ENCODE peak calls at places on chromosome 15, in eight cellular contexts. One of them, this sample, is unnamed. For H3K4me1, the result is how much of the 10 kb centered on the place peaks cover.

GRCh38 chr15:90033006-90033405 is 31.9 kb downstream of the ZNF710 start:
- DNase-seq in spleen: peak
- DNase-seq in upper lobe of left lung: peak
- DNase-seq in GM23338: no peak
- DNase-seq in suprapubic skin: no peak
- DNase-seq in endothelial cell of umbilical vein: no peak
- DNase-seq in HCT116: no peak
- DNase-seq in Panc1: no peak
- DNase-seq in this sample: peak

GRCh38 chr15:99916668-99917223 is 183.5 kb upstream of the LYSMD4 start:
- DNase-seq in GM23338: no peak
- DNase-seq in upper lobe of left lung: no peak
- DNase-seq in Panc1: no peak
- DNase-seq in spleen: no peak
- DNase-seq in HCT116: no peak
- DNase-seq in endothelial cell of umbilical vein: no peak
- DNase-seq in suprapubic skin: no peak
- DNase-seq in this sample: no peak

GRCh38 chr15:66617137-66618090 is 51.6 kb upstream of the LCTL start:
- DNase-seq in upper lobe of left lung: peak
- DNase-seq in HCT116: no peak
- DNase-seq in endothelial cell of umbilical vein: peak
- DNase-seq in spleen: peak
- DNase-seq in GM23338: peak
- DNase-seq in Panc1: no peak
- DNase-seq in suprapubic skin: no peak
- DNase-seq in this sample: peak

GRCh38 chr15:101381671-101382212 is 86.7 kb upstream of the SNRPA1 start:
- DNase-seq in upper lobe of left lung: no peak
- DNase-seq in GM23338: no peak
- DNase-seq in Panc1: no peak
- DNase-seq in endothelial cell of umbilical vein: no peak
- DNase-seq in HCT116: no peak
- DNase-seq in suprapubic skin: no peak
- DNase-seq in spleen: peak
- DNase-seq in this sample: no peak

GRCh38 chr15:60396100-60396499 is 1.7 kb downstream of the ANXA2 start:
- DNase-seq in spleen: no peak
- DNase-seq in suprapubic skin: no peak
- DNase-seq in upper lobe of left lung: peak
- DNase-seq in GM23338: peak
- DNase-seq in HCT116: no peak
- DNase-seq in Panc1: no peak
- DNase-seq in endothelial cell of umbilical vein: no peak
- DNase-seq in this sample: no peak

GRCh38 chr15:57323299-57323805 is 53.0 kb upstream of the CGNL1 start:
- DNase-seq in HCT116: no peak
- DNase-seq in suprapubic skin: no peak
- DNase-seq in GM23338: no peak
- DNase-seq in endothelial cell of umbilical vein: no peak
- DNase-seq in spleen: no peak
- DNase-seq in Panc1: no peak
- DNase-seq in upper lobe of left lung: no peak
- DNase-seq in this sample: no peak

GRCh38 chr15:98674336-98674735 is 26.0 kb downstream of the IGF1R start:
- DNase-seq in Panc1: no peak
- DNase-seq in GM23338: no peak
- DNase-seq in spleen: no peak
- DNase-seq in endothelial cell of umbilical vein: peak
- DNase-seq in HCT116: no peak
- DNase-seq in suprapubic skin: no peak
- DNase-seq in upper lobe of left lung: no peak
- DNase-seq in this sample: no peak

GRCh38 chr15:72118400-72118978 is at the start of gene SENP8:
- DNase-seq in endothelial cell of umbilical vein: no peak
- DNase-seq in HCT116: no peak
- DNase-seq in GM23338: peak
- DNase-seq in Panc1: no peak
- DNase-seq in spleen: no peak
- DNase-seq in upper lobe of left lung: no peak
- DNase-seq in suprapubic skin: peak
- DNase-seq in this sample: no peak

GRCh38 chr15:31412824-31413223 is 86.2 kb downstream of the KLF13 start:
- DNase-seq in GM23338: no peak
- DNase-seq in Panc1: no peak
- DNase-seq in upper lobe of left lung: no peak
- DNase-seq in HCT116: no peak
- DNase-seq in suprapubic skin: no peak
- DNase-seq in endothelial cell of umbilical vein: no peak
- DNase-seq in spleen: no peak
- DNase-seq in this sample: no peak

GRCh38 chr15:98778263-98778959 is 130.1 kb downstream of the IGF1R start:
- DNase-seq in HCT116: no peak
- DNase-seq in suprapubic skin: no peak
- DNase-seq in Panc1: no peak
- DNase-seq in upper lobe of left lung: no peak
- DNase-seq in GM23338: no peak
- DNase-seq in endothelial cell of umbilical vein: no peak
- DNase-seq in spleen: no peak
- DNase-seq in this sample: no peak

DNA sequence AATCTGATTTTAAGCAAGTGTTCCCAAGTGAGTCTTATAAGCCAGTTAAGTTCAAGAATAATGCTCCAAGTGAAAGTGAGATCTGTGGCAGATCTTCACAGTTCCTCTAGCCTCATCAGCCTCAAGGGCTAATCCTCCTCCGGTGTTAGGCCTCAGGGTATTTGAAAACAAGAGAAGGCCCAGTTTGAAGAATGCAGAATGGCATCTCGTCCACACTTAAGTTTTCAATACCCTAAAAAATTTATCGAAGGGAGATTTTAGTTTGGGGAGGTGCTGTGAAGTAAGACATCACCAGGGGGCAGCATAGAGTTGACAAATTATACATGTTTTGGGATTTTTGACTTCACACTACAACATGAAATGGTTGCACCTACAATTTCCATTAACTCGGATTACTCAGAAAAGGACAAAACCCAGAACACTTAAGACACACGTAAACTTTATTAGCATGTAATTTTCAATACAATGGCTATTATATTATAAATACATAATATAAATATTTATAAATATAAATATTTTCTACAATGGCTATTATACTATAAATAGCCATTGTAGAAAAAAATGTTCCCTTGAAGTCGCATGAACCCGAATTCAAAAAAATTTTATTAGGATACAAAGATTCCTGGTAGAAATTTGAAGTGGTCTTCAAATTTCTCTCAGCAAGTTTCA is 2.3 kb upstream of the TMEM266 start:
- DNase-seq in HCT116: no peak
- DNase-seq in spleen: no peak
- DNase-seq in suprapubic skin: no peak
- DNase-seq in GM23338: peak
- DNase-seq in Panc1: no peak
- DNase-seq in endothelial cell of umbilical vein: peak
- DNase-seq in upper lobe of left lung: no peak
- DNase-seq in this sample: no peak
- H3K4me3 ChIP-seq in HCT116: peak
- H3K4me3 ChIP-seq in spleen: no peak
- H3K4me3 ChIP-seq in suprapubic skin: no peak
- H3K4me3 ChIP-seq in GM23338: no peak
- H3K4me3 ChIP-seq in Panc1: peak
- H3K4me3 ChIP-seq in endothelial cell of umbilical vein: no peak
- H3K4me3 ChIP-seq in upper lobe of left lung: no peak
- H3K4me3 ChIP-seq in this sample: no peak

DNA sequence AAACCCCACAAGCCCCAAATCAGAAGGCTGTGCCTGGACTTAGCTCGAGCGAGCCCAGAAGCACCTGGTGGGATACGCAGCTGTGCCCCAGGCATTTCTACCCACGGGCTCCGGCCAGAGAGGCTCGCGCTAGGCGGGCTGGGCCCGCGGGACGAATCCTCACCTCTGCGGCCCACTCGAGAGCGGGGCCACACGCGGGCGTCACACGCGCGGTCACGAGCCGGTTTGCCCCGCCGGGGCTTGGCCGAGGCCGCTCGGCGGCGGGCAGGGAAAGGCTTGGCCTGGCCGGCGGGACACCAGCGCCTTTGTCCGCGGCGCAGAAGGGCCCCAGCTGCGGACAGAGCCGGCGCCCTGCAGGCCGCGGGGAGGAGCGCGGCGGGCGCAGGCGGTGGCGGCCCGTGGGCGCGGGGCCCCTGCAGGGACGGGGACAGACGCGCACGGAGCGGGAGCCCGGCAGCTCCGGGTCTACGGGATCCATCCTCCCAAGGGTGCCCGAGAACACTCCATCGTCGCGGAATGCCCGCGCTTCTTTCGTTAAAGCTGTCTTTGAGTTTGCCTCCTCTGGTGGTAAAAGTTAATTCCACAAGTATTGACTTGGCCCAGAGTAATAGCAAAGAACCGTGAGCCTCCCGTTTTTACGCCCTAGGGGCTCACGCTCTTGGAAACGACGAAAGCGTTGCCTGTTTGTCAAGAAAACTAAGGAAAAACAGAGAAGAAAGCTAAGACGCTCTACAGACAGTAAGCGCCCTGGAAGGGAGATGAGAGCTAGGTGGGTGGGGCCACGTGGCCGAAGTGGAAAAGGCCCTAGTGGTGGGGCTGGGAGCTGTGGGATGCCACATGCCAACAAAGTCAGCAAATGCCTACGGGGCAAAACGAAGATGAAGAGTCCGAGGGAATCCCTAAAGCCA is 26.4 kb downstream of the TYRO3 start:
- DNase-seq in HCT116: no peak
- DNase-seq in GM23338: peak
- DNase-seq in spleen: peak
- DNase-seq in suprapubic skin: no peak
- DNase-seq in upper lobe of left lung: peak
- DNase-seq in endothelial cell of umbilical vein: peak
- DNase-seq in Panc1: peak
- DNase-seq in this sample: no peak
- TF ChIP-seq POLR2AphosphoS5 in HCT116: no peak
- TF ChIP-seq POLR2AphosphoS5 in GM23338: no peak
- TF ChIP-seq POLR2AphosphoS5 in spleen: peak
- TF ChIP-seq POLR2AphosphoS5 in suprapubic skin: no peak
- TF ChIP-seq POLR2AphosphoS5 in upper lobe of left lung: no peak
- TF ChIP-seq POLR2AphosphoS5 in endothelial cell of umbilical vein: no peak
- TF ChIP-seq POLR2AphosphoS5 in Panc1: no peak
- TF ChIP-seq POLR2AphosphoS5 in this sample: no peak

GRCh38 chr15:63902671-63903035 is 68.9 kb upstream of the HERC1 start:
- DNase-seq in GM23338: no peak
- DNase-seq in Panc1: no peak
- DNase-seq in spleen: no peak
- DNase-seq in upper lobe of left lung: no peak
- DNase-seq in endothelial cell of umbilical vein: no peak
- DNase-seq in HCT116: no peak
- DNase-seq in suprapubic skin: no peak
- DNase-seq in this sample: no peak
- H3K4me1 ChIP-seq in GM23338: under half
- H3K4me1 ChIP-seq in Panc1: under half
- H3K4me1 ChIP-seq in spleen: half or more
- H3K4me1 ChIP-seq in upper lobe of left lung: under half
- H3K4me1 ChIP-seq in endothelial cell of umbilical vein: under half
- H3K4me1 ChIP-seq in HCT116: under half
- H3K4me1 ChIP-seq in suprapubic skin: under half
- H3K4me1 ChIP-seq in this sample: under half

GRCh38 chr15:63029701-63030100 is 12.8 kb upstream of the TPM1 start:
- DNase-seq in Panc1: no peak
- DNase-seq in suprapubic skin: no peak
- DNase-seq in endothelial cell of umbilical vein: no peak
- DNase-seq in HCT116: no peak
- DNase-seq in upper lobe of left lung: no peak
- DNase-seq in spleen: no peak
- DNase-seq in GM23338: no peak
- DNase-seq in this sample: no peak
- H3K4me3 ChIP-seq in Panc1: no peak
- H3K4me3 ChIP-seq in suprapubic skin: no peak
- H3K4me3 ChIP-seq in endothelial cell of umbilical vein: no peak
- H3K4me3 ChIP-seq in HCT116: no peak
- H3K4me3 ChIP-seq in upper lobe of left lung: no peak
- H3K4me3 ChIP-seq in spleen: no peak
- H3K4me3 ChIP-seq in GM23338: no peak
- H3K4me3 ChIP-seq in this sample: no peak

DNA sequence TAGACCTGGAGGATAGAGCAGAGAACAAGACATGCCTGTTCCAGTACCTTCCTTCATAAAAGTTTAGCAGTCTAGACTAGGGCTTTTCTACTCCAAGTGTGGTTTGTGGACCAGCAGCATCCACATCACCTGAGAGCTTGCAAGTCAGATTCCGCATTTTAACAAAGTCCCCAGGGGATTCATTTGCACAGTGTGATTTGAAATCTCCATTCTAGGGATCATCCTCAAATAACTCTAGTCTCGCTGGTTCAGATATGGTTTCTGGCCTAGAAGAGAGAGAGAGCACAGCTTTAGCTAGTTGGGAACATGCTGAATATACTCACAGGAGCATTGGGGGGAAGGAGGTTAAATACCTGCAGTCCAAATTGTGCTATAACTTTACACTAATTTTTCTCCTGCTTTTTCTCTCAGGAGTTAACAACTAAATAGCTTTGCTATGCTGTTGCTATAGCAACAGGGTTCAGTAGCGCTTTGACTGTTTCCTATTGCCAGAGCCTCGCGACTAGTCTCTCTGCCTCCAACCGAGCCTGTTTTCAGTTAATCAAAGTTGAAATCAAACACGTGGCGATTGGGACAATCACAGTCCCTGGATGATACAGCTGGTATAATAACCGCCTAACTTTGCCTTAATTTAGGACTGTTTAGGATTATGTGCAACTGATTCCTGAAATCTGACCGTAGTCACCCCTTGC is 64.1 kb upstream of the RASGRF1 start:
- DNase-seq in spleen: no peak
- DNase-seq in suprapubic skin: no peak
- DNase-seq in GM23338: peak
- DNase-seq in HCT116: no peak
- DNase-seq in endothelial cell of umbilical vein: no peak
- DNase-seq in Panc1: no peak
- DNase-seq in upper lobe of left lung: no peak
- DNase-seq in this sample: no peak
- TF ChIP-seq POLR2AphosphoS5 in spleen: no peak
- TF ChIP-seq POLR2AphosphoS5 in suprapubic skin: no peak
- TF ChIP-seq POLR2AphosphoS5 in GM23338: no peak
- TF ChIP-seq POLR2AphosphoS5 in HCT116: no peak
- TF ChIP-seq POLR2AphosphoS5 in endothelial cell of umbilical vein: no peak
- TF ChIP-seq POLR2AphosphoS5 in Panc1: no peak
- TF ChIP-seq POLR2AphosphoS5 in upper lobe of left lung: no peak
- TF ChIP-seq POLR2AphosphoS5 in this sample: no peak

GRCh38 chr15:84759018-84759417 is 10.6 kb downstream of the ZNF592 start:
- DNase-seq in HCT116: no peak
- DNase-seq in spleen: no peak
- DNase-seq in upper lobe of left lung: no peak
- DNase-seq in endothelial cell of umbilical vein: no peak
- DNase-seq in GM23338: no peak
- DNase-seq in suprapubic skin: no peak
- DNase-seq in Panc1: no peak
- DNase-seq in this sample: no peak
- H3K4me1 ChIP-seq in HCT116: under half
- H3K4me1 ChIP-seq in spleen: half or more
- H3K4me1 ChIP-seq in upper lobe of left lung: under half
- H3K4me1 ChIP-seq in endothelial cell of umbilical vein: under half
- H3K4me1 ChIP-seq in GM23338: under half
- H3K4me1 ChIP-seq in suprapubic skin: under half
- H3K4me1 ChIP-seq in Panc1: under half
- H3K4me1 ChIP-seq in this sample: half or more

This sample was measured in sigmoid colon.